ENCODE peak calls at places on chromosomes 13 and 19, in six cellular contexts. T is AG10803, E is WERI-Rb-1, N is Caco-2, O is body of pancreas, S is AG09309. D is an unnamed sample.

GRCh38 chr19:19258589-19259338 is 14.3 kb downstream of the TM6SF2 start:
- DNase-seq in T (no peak), E (no peak), N (no peak), O (no peak), S (no peak), D (no peak)

GRCh38 chr13:39130298-39130697 is 92.0 kb downstream of the NHLRC3 start:
- DNase-seq in T (no peak), E (no peak), N (no peak), O (no peak), S (no peak), D (no peak)

GRCh38 chr19:31232871-31233270 is 116.4 kb downstream of the TSHZ3 start:
- DNase-seq in T (peak), E (no peak), N (no peak), O (no peak), S (peak), D (no peak)

GRCh38 chr13:95624020-95624419 is 20.5 kb downstream of the DZIP1 start:
- DNase-seq in T (peak), E (no peak), N (no peak), O (peak), S (no peak), D (no peak)

GRCh38 chr13:71124230-71124629 is 742.8 kb downstream of the DACH1 start:
- DNase-seq in T (no peak), E (no peak), N (no peak), O (no peak), S (no peak), D (no peak)

GRCh38 chr13:42681394-42681793 is 100.0 kb upstream of the FAM216B start:
- DNase-seq in T (no peak), E (no peak), N (no peak), O (no peak), S (no peak), D (no peak)

GRCh38 chr13:49370390-49370789 is 73.5 kb downstream of the CAB39L start:
- DNase-seq in T (no peak), E (no peak), N (no peak), O (no peak), S (no peak), D (no peak)

GRCh38 chr19:46621191-46622117 is 3.4 kb downstream of the PTGIR start:
- DNase-seq in T (no peak), E (peak), N (no peak), O (no peak), S (no peak), D (no peak)

GRCh38 chr19:18683109-18683954 is at the start of gene CRTC1:
- DNase-seq in T (peak), E (peak), N (peak), O (peak), S (no peak), D (peak)

GRCh38 chr13:83153833-83154232 is 728.4 kb downstream of the SLITRK1 start:
- DNase-seq in T (no peak), E (no peak), N (no peak), O (no peak), S (no peak), D (no peak)

GRCh38 chr13:113967729-113968462 is 6.0 kb downstream of the C13orf46 start:
- DNase-seq in T (no peak), E (no peak), N (no peak), O (peak), S (no peak), D (no peak)

GRCh38 chr19:13825489-13826475 is 30.5 kb downstream of the ZSWIM4 start:
- DNase-seq in T (peak), E (peak), N (peak), O (no peak), S (no peak), D (peak)

GRCh38 chr13:62997696-62998095 is 1582.0 kb upstream of the PCDH20 start:
- DNase-seq in T (no peak), E (no peak), N (no peak), O (no peak), S (no peak), D (no peak)

GRCh38 chr13:21753117-21753729 is 82.3 kb downstream of the FGF9 start:
- DNase-seq in T (no peak), E (no peak), N (no peak), O (no peak), S (no peak), D (no peak)

GRCh38 chr19:48991823-48992570 is 1.1 kb downstream of the GYS1 start:
- DNase-seq in T (peak), E (peak), N (peak), O (peak), S (peak), D (peak)

GRCh38 chr13:40762849-40763248 is 8.1 kb downstream of the MRPS31 start:
- DNase-seq in T (peak), E (no peak), N (no peak), O (no peak), S (no peak), D (no peak)

GRCh38 chr19:7743425-7743841 is 3.9 kb downstream of the CD209 start:
- DNase-seq in T (no peak), E (no peak), N (no peak), O (no peak), S (no peak), D (no peak)

GRCh38 chr19:31676271-31677004 is 327.2 kb upstream of the TSHZ3 start:
- DNase-seq in T (no peak), E (peak), N (no peak), O (no peak), S (no peak), D (peak)

GRCh38 chr13:110714798-110715394 is 1.4 kb downstream of the ING1 start:
- DNase-seq in T (no peak), E (peak), N (peak), O (peak), S (no peak), D (peak)

GRCh38 chr13:29923554-29924481 is 73.4 kb upstream of the UBL3 start:
- DNase-seq in T (peak), E (peak), N (peak), O (peak), S (peak), D (peak)

GRCh38 chr13:40269086-40269485 is 397.4 kb downstream of the FOXO1 start:
- DNase-seq in T (peak), E (peak), N (no peak), O (peak), S (no peak), D (no peak)

GRCh38 chr19:58362272-58362994 is at the start of gene ZNF497:
- DNase-seq in T (peak), E (peak), N (peak), O (peak), S (peak), D (peak)

GRCh38 chr19:33388231-33388816 is 14.8 kb downstream of the CEBPG start:
- DNase-seq in T (peak), E (no peak), N (peak), O (peak), S (no peak), D (peak)

DNA sequence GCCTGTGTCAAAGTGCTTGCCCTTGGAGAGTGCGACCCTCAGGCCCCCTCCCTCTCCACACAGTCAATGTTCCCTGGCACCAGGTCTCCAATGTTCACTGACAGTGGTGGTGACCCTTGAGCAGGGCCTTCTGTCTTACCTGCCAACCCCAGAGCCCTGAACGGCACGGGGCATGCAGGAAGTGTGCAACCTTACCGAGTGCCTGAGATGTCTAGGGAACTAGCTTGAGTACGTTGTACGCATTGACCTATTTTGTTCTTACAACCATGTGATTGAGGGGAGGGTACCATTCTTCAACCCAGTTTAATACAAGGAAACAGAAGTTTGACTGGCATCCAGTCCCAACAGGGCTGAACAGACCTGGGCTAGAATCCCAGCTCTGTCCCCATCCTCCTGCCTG is 13.2 kb downstream of the MAG start:
- DNase-seq in T (no peak), E (no peak), N (no peak), O (no peak), S (no peak), D (no peak)
- H3K4me3 ChIP-seq in T (no peak), E (no peak), N (no peak), O (no peak), S (no peak), D (no peak)

GRCh38 chr13:88622362-88622973 is 951.3 kb downstream of the SLITRK5 start:
- DNase-seq in T (no peak), E (no peak), N (no peak), O (no peak), S (no peak), D (no peak)

GRCh38 chr13:88627071-88627470 is 955.9 kb downstream of the SLITRK5 start:
- DNase-seq in T (no peak), E (no peak), N (no peak), O (no peak), S (no peak), D (no peak)

GRCh38 chr13:88617176-88617575 is 946.0 kb downstream of the SLITRK5 start:
- DNase-seq in T (no peak), E (no peak), N (no peak), O (no peak), S (no peak), D (no peak)

GRCh38 chr13:88628882-88629281 is 957.7 kb downstream of the SLITRK5 start:
- DNase-seq in T (no peak), E (no peak), N (no peak), O (no peak), S (no peak), D (no peak)

DNA sequence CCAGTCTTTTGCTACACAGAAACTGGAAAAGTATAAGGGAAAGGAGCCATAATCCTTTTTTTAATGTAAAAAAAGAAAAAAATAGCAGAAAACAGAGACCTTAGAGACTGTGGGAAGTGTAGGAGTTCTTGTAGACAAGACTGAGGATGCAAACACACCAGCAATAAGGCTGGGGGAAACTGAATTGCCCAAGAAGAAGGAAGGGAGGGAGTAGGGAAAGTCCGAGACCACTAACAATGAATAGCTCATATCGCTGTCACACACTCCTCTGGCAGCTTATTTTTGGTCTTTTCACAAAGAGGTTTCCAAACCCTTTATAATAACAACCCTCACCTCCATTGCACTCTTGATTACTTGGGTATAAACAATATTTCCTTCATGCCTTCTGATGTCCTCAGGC is 952.0 kb downstream of the SLITRK5 start:
- DNase-seq in T (no peak), E (no peak), N (no peak), O (no peak), S (no peak), D (no peak)
- H3K4me3 ChIP-seq in T (no peak), E (no peak), N (no peak), O (no peak), S (no peak), D (no peak)

GRCh38 chr19:9671654-9672053 is 3.2 kb downstream of the ZNF562 start:
- DNase-seq in T (no peak), E (no peak), N (no peak), O (no peak), S (no peak), D (no peak)

GRCh38 chr19:9672893-9673292 is 2.0 kb downstream of the ZNF562 start:
- DNase-seq in T (no peak), E (no peak), N (no peak), O (no peak), S (no peak), D (no peak)

GRCh38 chr19:9668544-9668943 is 6.4 kb downstream of the ZNF562 start:
- DNase-seq in T (no peak), E (no peak), N (no peak), O (no peak), S (no peak), D (no peak)

GRCh38 chr19:9667898-9668297 is 7.0 kb downstream of the ZNF562 start:
- DNase-seq in T (no peak), E (no peak), N (no peak), O (no peak), S (no peak), D (no peak)
- H3K4me3 ChIP-seq in T (no peak), E (no peak), N (no peak), O (no peak), S (no peak), D (no peak)

GRCh38 chr13:91572439-91572838 is 174.0 kb downstream of the GPC5 start:
- DNase-seq in T (no peak), E (no peak), N (no peak), O (no peak), S (no peak), D (no peak)
- H3K4me3 ChIP-seq in T (no peak), E (no peak), N (no peak), O (no peak), S (no peak), D (no peak)

GRCh38 chr19:10580979-10581631 is 6.0 kb downstream of the AP1M2 start:
- DNase-seq in T (peak), E (peak), N (peak), O (peak), S (peak), D (peak)

GRCh38 chr19:10577951-10578350 is 9.2 kb downstream of the AP1M2 start:
- DNase-seq in T (no peak), E (no peak), N (no peak), O (no peak), S (no peak), D (no peak)

GRCh38 chr19:10574462-10574861 is 5.7 kb upstream of the CDKN2D start:
- DNase-seq in T (no peak), E (no peak), N (no peak), O (no peak), S (no peak), D (no peak)

GRCh38 chr19:10575011-10575716 is 6.4 kb upstream of the CDKN2D start:
- DNase-seq in T (no peak), E (no peak), N (no peak), O (no peak), S (no peak), D (no peak)
- H3K4me3 ChIP-seq in T (no peak), E (no peak), N (no peak), O (no peak), S (no peak), D (no peak)

DNA sequence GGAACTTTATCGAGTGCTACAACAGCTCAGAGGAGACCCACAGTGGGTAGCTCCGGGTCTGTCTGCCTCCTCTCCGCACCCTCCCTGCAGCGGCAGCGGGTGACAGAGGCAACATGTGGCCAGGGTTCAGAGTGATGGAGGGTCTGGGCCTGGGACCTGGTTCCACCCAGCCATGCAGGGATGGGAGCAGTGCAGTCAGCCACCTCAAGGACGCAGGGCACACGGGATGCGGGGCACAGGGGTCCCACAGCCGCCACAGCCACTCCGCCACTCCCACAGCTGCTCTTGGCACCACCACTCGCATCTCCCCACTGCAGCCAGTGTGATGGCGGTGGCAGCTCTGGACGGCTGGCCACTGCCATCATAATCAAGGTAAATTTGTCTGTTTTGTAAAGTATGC is 892.9 kb downstream of the OLFM4 start:
- DNase-seq in T (no peak), E (no peak), N (no peak), O (no peak), S (no peak), D (no peak)
- H3K4me3 ChIP-seq in T (no peak), E (no peak), N (no peak), O (no peak), S (no peak), D (no peak)

GRCh38 chr19:41399091-41399490 is 1.5 kb downstream of the BCKDHA start:
- DNase-seq in T (no peak), E (no peak), N (no peak), O (no peak), S (no peak), D (no peak)
- H3K4me3 ChIP-seq in T (peak), E (no peak), N (no peak), O (no peak), S (peak), D (peak)

GRCh38 chr13:79736356-79736755 is 255.4 kb downstream of the NDFIP2 start:
- DNase-seq in T (no peak), E (no peak), N (no peak), O (peak), S (no peak), D (no peak)

GRCh38 chr13:79745141-79745540 is 264.2 kb downstream of the NDFIP2 start:
- DNase-seq in T (peak), E (no peak), N (no peak), O (peak), S (no peak), D (no peak)

GRCh38 chr13:79735228-79735627 is 254.3 kb downstream of the NDFIP2 start:
- DNase-seq in T (peak), E (no peak), N (no peak), O (no peak), S (no peak), D (peak)

GRCh38 chr13:79742923-79743322 is 262.0 kb downstream of the NDFIP2 start:
- DNase-seq in T (no peak), E (no peak), N (no peak), O (no peak), S (no peak), D (no peak)

DNA sequence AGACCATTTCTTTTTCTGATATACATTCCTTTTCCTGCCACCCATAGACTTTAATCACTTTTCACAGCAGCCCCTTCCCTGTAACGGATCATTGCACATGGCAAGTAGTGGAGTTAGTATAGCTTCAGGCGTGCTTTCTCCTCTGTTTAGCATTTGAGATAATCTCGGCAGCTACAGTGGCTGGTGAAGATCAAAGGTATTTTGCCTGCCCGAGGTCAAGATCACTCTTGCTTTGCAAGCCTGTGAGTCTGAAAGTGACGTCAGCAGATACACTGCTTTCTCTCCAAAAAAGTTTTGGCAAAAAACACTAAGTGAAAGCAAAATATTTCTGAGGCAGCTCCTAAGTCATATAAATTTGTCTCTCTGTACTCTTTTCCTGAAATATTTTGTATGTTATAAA is 260.1 kb downstream of the NDFIP2 start:
- DNase-seq in T (peak), E (no peak), N (peak), O (peak), S (no peak), D (no peak)
- H3K4me3 ChIP-seq in T (no peak), E (no peak), N (no peak), O (no peak), S (no peak), D (no peak)

GRCh38 chr19:42203700-42204099 is 13.8 kb downstream of the DEDD2 start:
- DNase-seq in T (no peak), E (no peak), N (no peak), O (no peak), S (no peak), D (no peak)

GRCh38 chr19:42208612-42209011 is 8.9 kb downstream of the DEDD2 start:
- DNase-seq in T (no peak), E (no peak), N (no peak), O (no peak), S (no peak), D (no peak)

GRCh38 chr19:42204684-42205083 is 12.8 kb downstream of the DEDD2 start:
- DNase-seq in T (no peak), E (no peak), N (no peak), O (no peak), S (no peak), D (no peak)

GRCh38 chr19:42207767-42208259 is 9.7 kb downstream of the DEDD2 start:
- DNase-seq in T (peak), E (no peak), N (no peak), O (no peak), S (no peak), D (peak)

DNA sequence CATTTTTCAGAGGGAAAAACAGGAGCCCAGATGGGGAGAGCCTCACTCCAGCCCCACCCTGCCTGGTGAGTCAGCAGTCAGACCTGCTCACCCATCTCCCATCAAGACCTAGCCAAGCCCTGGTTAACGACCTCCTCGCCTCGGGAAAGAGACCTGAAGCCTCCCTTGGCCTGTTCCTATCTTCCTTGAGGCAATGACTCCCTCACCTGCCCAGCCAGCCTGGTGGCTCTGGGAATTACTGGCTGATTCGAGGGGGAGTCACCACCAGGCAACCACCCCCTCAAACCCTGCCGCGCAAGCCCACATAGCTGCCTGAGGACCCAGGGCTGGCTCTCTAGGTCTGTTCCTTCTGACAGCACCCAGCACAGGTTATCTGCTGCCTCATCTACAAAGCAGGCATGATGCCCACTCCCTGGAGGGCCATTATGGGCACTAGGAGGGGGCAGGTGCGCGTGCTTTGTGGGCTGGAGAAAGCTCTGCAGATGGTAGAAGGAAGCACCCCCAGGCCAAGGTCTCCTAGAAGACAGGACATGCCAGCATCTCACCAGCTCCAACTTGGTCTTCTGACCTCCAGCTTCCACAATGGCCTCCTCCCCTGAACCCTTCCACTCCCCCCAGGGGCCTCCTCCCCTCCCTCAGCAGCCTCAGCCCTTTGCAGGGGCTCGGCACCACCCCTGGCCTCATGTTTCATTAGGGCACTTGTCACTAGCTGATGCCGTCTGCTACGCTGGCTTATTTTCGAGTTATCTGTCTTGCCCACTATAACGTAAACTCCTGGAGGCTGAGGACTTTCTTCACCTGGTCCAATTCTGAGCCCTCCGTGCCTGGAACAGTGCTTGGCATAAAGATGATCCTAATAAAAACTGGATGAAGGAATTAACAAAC is 10.4 kb downstream of the DEDD2 start:
- DNase-seq in T (peak), E (no peak), N (no peak), O (no peak), S (no peak), D (peak)
- H3K4me3 ChIP-seq in T (no peak), E (no peak), N (no peak), O (no peak), S (no peak), D (no peak)

D was measured in MG63.